ENCODE peak calls at places on chromosomes 3 and 15, in eight cellular contexts. I is NCI-H226; E is HEK293T; J is anterior cingulate cortex; R is tibial artery; P is neuronal stem cell; O is naive thymus-derived CD8-positive, alpha-beta T cell; U is astrocyte. C is an unnamed sample.

GRCh38 chr3:147521646-147522045 is 112.5 kb downstream of the ZIC1 start:
- DNase-seq in I (peak), E (no peak), J (no peak), R (no peak), P (no peak), O (no peak), U (peak), C (no peak)

GRCh38 chr15:59166601-59167265 is 39.9 kb upstream of the LDHAL6B start:
- DNase-seq in I (no peak), E (no peak), J (no peak), R (no peak), P (no peak), O (no peak), U (no peak), C (no peak)

GRCh38 chr15:59532770-59533379 is 78.7 kb upstream of the GCNT3 start:
- DNase-seq in I (no peak), E (peak), J (no peak), R (no peak), P (peak), O (peak), U (no peak), C (no peak)

GRCh38 chr3:120489421-120489820 is 38.6 kb upstream of the FSTL1 start:
- DNase-seq in I (no peak), E (no peak), J (no peak), R (no peak), P (no peak), O (no peak), U (no peak), C (no peak)

GRCh38 chr3:14605744-14606143 is 45.8 kb upstream of the CCDC174 start:
- DNase-seq in I (no peak), E (no peak), J (no peak), R (no peak), P (no peak), O (no peak), U (no peak), C (no peak)

GRCh38 chr3:3902156-3902555 is 102.9 kb downstream of the LRRN1 start:
- DNase-seq in I (no peak), E (no peak), J (no peak), R (no peak), P (no peak), O (no peak), U (no peak), C (no peak)

GRCh38 chr15:33242669-33243191 is 48.2 kb upstream of the FMN1 start:
- DNase-seq in I (peak), E (peak), J (no peak), R (no peak), P (no peak), O (no peak), U (peak), C (no peak)

GRCh38 chr15:76973362-76973743 is 21.6 kb upstream of the PSTPIP1 start:
- DNase-seq in I (peak), E (peak), J (peak), R (no peak), P (peak), O (peak), U (no peak), C (peak)

GRCh38 chr3:143643905-143644304 is 204.4 kb downstream of the SLC9A9 start:
- DNase-seq in I (no peak), E (no peak), J (no peak), R (no peak), P (no peak), O (no peak), U (no peak), C (no peak)

C was measured in CD4-positive, alpha-beta T cell.